ENCODE peak calls at places on chromosomes 2 and 18, in eight cellular contexts. N is GM12891; R is D341Med; I is activated CD4-positive, alpha-beta T cell treated with anti-CD3 and anti-CD28 coated beads, Interleukin-2, amount 50 U/mL, for 48 hours; V is thoracic aorta; W is GM20000; L is naive thymus-derived CD8-positive, alpha-beta T cell; Y is NCI-H1092. D is an unnamed sample.

GRCh38 chr2:96393989-96394761 is 58.6 kb downstream of the NCAPH start:
- DNase-seq in N (no peak), R (no peak), I (no peak), V (no peak), W (no peak), L (no peak), Y (no peak), D (no peak)

GRCh38 chr18:34592961-34593382 is 117.1 kb upstream of the DTNA start:
- DNase-seq in N (no peak), R (no peak), I (no peak), V (no peak), W (no peak), L (no peak), Y (no peak), D (peak)

GRCh38 chr2:100875516-100876230 is 55.7 kb downstream of the NPAS2 start:
- DNase-seq in N (no peak), R (no peak), I (no peak), V (no peak), W (no peak), L (no peak), Y (no peak), D (no peak)

GRCh38 chr2:68721482-68722071 is 13.0 kb upstream of the ARHGAP25 start:
- DNase-seq in N (no peak), R (no peak), I (no peak), V (no peak), W (no peak), L (peak), Y (no peak), D (no peak)

GRCh38 chr2:149488719-149489440 is 98.7 kb downstream of the MMADHC start:
- DNase-seq in N (no peak), R (no peak), I (no peak), V (no peak), W (no peak), L (no peak), Y (no peak), D (no peak)

GRCh38 chr18:4658804-4659203 is 203.7 kb upstream of the DLGAP1 start:
- DNase-seq in N (no peak), R (no peak), I (no peak), V (no peak), W (no peak), L (no peak), Y (no peak), D (no peak)

GRCh38 chr18:26460449-26461091 is 87.8 kb downstream of the KCTD1 start:
- DNase-seq in N (peak), R (no peak), I (no peak), V (no peak), W (peak), L (no peak), Y (peak), D (no peak)

GRCh38 chr2:146363731-146364130 is 1481.1 kb upstream of the ACVR2A start:
- DNase-seq in N (no peak), R (no peak), I (no peak), V (no peak), W (no peak), L (no peak), Y (no peak), D (no peak)

GRCh38 chr2:12584337-12584736 is 132.4 kb upstream of the TRIB2 start:
- DNase-seq in N (no peak), R (no peak), I (no peak), V (no peak), W (no peak), L (no peak), Y (no peak), D (no peak)

GRCh38 chr2:88114821-88115220 is 13.0 kb downstream of the FABP1 start:
- DNase-seq in N (no peak), R (no peak), I (no peak), V (no peak), W (no peak), L (no peak), Y (no peak), D (no peak)

GRCh38 chr18:71068338-71068737 is 779.5 kb downstream of the SOCS6 start:
- DNase-seq in N (no peak), R (no peak), I (no peak), V (no peak), W (no peak), L (no peak), Y (no peak), D (no peak)

GRCh38 chr2:239339726-239340654 is 60.8 kb downstream of the HDAC4 start:
- DNase-seq in N (peak), R (no peak), I (no peak), V (no peak), W (peak), L (no peak), Y (no peak), D (no peak)